ENCODE peak calls at places on chromosome X, in eight cellular contexts. One of them, this sample, is unnamed.

GRCh38 chrX:41758391-41758790 is 34.4 kb downstream of the GPR82 start:
- DNase-seq in fibroblast of pulmonary artery: peak
- DNase-seq in tibial nerve: no peak
- DNase-seq in PC-3: no peak
- DNase-seq in A549: no peak
- DNase-seq in lung: no peak
- DNase-seq in CD4-positive, alpha-beta T cell: no peak
- DNase-seq in Calu3: no peak
- DNase-seq in this sample: no peak

GRCh38 chrX:72604112-72604511 is 31.5 kb upstream of the HDAC8 start:
- DNase-seq in fibroblast of pulmonary artery: no peak
- DNase-seq in tibial nerve: no peak
- DNase-seq in PC-3: no peak
- DNase-seq in A549: no peak
- DNase-seq in lung: no peak
- DNase-seq in CD4-positive, alpha-beta T cell: no peak
- DNase-seq in Calu3: no peak
- DNase-seq in this sample: no peak

GRCh38 chrX:21382715-21383114 is 8.5 kb downstream of the CNKSR2 start:
- DNase-seq in fibroblast of pulmonary artery: peak
- DNase-seq in tibial nerve: no peak
- DNase-seq in PC-3: peak
- DNase-seq in A549: peak
- DNase-seq in lung: no peak
- DNase-seq in CD4-positive, alpha-beta T cell: no peak
- DNase-seq in Calu3: no peak
- DNase-seq in this sample: no peak

GRCh38 chrX:133468081-133468480 is 52.8 kb upstream of the GPC4 start:
- DNase-seq in fibroblast of pulmonary artery: no peak
- DNase-seq in tibial nerve: no peak
- DNase-seq in PC-3: no peak
- DNase-seq in A549: no peak
- DNase-seq in lung: no peak
- DNase-seq in CD4-positive, alpha-beta T cell: no peak
- DNase-seq in Calu3: peak
- DNase-seq in this sample: no peak

GRCh38 chrX:151505796-151506195 is 57.7 kb upstream of the PASD1 start:
- DNase-seq in fibroblast of pulmonary artery: no peak
- DNase-seq in tibial nerve: peak
- DNase-seq in PC-3: peak
- DNase-seq in A549: peak
- DNase-seq in lung: no peak
- DNase-seq in CD4-positive, alpha-beta T cell: no peak
- DNase-seq in Calu3: peak
- DNase-seq in this sample: peak

GRCh38 chrX:139739138-139739537 is 31.2 kb upstream of the MCF2 start:
- DNase-seq in fibroblast of pulmonary artery: peak
- DNase-seq in tibial nerve: no peak
- DNase-seq in PC-3: peak
- DNase-seq in A549: no peak
- DNase-seq in lung: no peak
- DNase-seq in CD4-positive, alpha-beta T cell: no peak
- DNase-seq in Calu3: no peak
- DNase-seq in this sample: peak

GRCh38 chrX:15956684-15957083 is 102.1 kb upstream of the AP1S2 start:
- DNase-seq in fibroblast of pulmonary artery: peak
- DNase-seq in tibial nerve: no peak
- DNase-seq in PC-3: peak
- DNase-seq in A549: no peak
- DNase-seq in lung: no peak
- DNase-seq in CD4-positive, alpha-beta T cell: no peak
- DNase-seq in Calu3: no peak
- DNase-seq in this sample: peak

GRCh38 chrX:20362268-20363002 is 95.7 kb upstream of the RPS6KA3 start:
- DNase-seq in fibroblast of pulmonary artery: peak
- DNase-seq in tibial nerve: peak
- DNase-seq in PC-3: peak
- DNase-seq in A549: peak
- DNase-seq in lung: peak
- DNase-seq in CD4-positive, alpha-beta T cell: no peak
- DNase-seq in Calu3: peak
- DNase-seq in this sample: peak

GRCh38 chrX:145003443-145003842 is 243.9 kb upstream of the SPANXN1 start:
- DNase-seq in fibroblast of pulmonary artery: no peak
- DNase-seq in tibial nerve: no peak
- DNase-seq in PC-3: peak
- DNase-seq in A549: no peak
- DNase-seq in lung: no peak
- DNase-seq in CD4-positive, alpha-beta T cell: no peak
- DNase-seq in Calu3: no peak
- DNase-seq in this sample: no peak

GRCh38 chrX:45771560-45772340 is 571.1 kb upstream of the DIPK2B start:
- DNase-seq in fibroblast of pulmonary artery: peak
- DNase-seq in tibial nerve: no peak
- DNase-seq in PC-3: peak
- DNase-seq in A549: no peak
- DNase-seq in lung: no peak
- DNase-seq in CD4-positive, alpha-beta T cell: peak
- DNase-seq in Calu3: peak
- DNase-seq in this sample: peak

GRCh38 chrX:8848921-8849320 is 47.7 kb upstream of the FAM9A start:
- DNase-seq in fibroblast of pulmonary artery: peak
- DNase-seq in tibial nerve: no peak
- DNase-seq in PC-3: peak
- DNase-seq in A549: no peak
- DNase-seq in lung: no peak
- DNase-seq in CD4-positive, alpha-beta T cell: no peak
- DNase-seq in Calu3: no peak
- DNase-seq in this sample: peak

GRCh38 chrX:136767104-136767941 is 13.4 kb downstream of the ARHGEF6 start:
- DNase-seq in fibroblast of pulmonary artery: peak
- DNase-seq in tibial nerve: peak
- DNase-seq in PC-3: peak
- DNase-seq in A549: peak
- DNase-seq in lung: peak
- DNase-seq in CD4-positive, alpha-beta T cell: no peak
- DNase-seq in Calu3: peak
- DNase-seq in this sample: peak

GRCh38 chrX:10648608-10649007 is 28.2 kb upstream of the MID1 start:
- DNase-seq in fibroblast of pulmonary artery: peak
- DNase-seq in tibial nerve: no peak
- DNase-seq in PC-3: no peak
- DNase-seq in A549: no peak
- DNase-seq in lung: no peak
- DNase-seq in CD4-positive, alpha-beta T cell: no peak
- DNase-seq in Calu3: no peak
- DNase-seq in this sample: no peak

GRCh38 chrX:69323786-69324720 is 158.8 kb upstream of the PJA1 start:
- DNase-seq in fibroblast of pulmonary artery: no peak
- DNase-seq in tibial nerve: no peak
- DNase-seq in PC-3: no peak
- DNase-seq in A549: no peak
- DNase-seq in lung: no peak
- DNase-seq in CD4-positive, alpha-beta T cell: no peak
- DNase-seq in Calu3: no peak
- DNase-seq in this sample: no peak

GRCh38 chrX:129678176-129678880 is 23.6 kb upstream of the APLN start:
- DNase-seq in fibroblast of pulmonary artery: no peak
- DNase-seq in tibial nerve: no peak
- DNase-seq in PC-3: peak
- DNase-seq in A549: peak
- DNase-seq in lung: peak
- DNase-seq in CD4-positive, alpha-beta T cell: peak
- DNase-seq in Calu3: peak
- DNase-seq in this sample: no peak

GRCh38 chrX:1462110-1462509 is 9.4 kb upstream of the ASMTL start:
- DNase-seq in fibroblast of pulmonary artery: no peak
- DNase-seq in tibial nerve: no peak
- DNase-seq in PC-3: no peak
- DNase-seq in A549: no peak
- DNase-seq in lung: no peak
- DNase-seq in CD4-positive, alpha-beta T cell: no peak
- DNase-seq in Calu3: no peak
- DNase-seq in this sample: no peak

GRCh38 chrX:40864972-40865371 is 129.6 kb upstream of the MED14 start:
- DNase-seq in fibroblast of pulmonary artery: peak
- DNase-seq in tibial nerve: no peak
- DNase-seq in PC-3: no peak
- DNase-seq in A549: no peak
- DNase-seq in lung: no peak
- DNase-seq in CD4-positive, alpha-beta T cell: no peak
- DNase-seq in Calu3: no peak
- DNase-seq in this sample: peak

GRCh38 chrX:3044671-3045070 is 3.4 kb downstream of the ARSF start:
- DNase-seq in fibroblast of pulmonary artery: no peak
- DNase-seq in tibial nerve: no peak
- DNase-seq in PC-3: no peak
- DNase-seq in A549: no peak
- DNase-seq in lung: no peak
- DNase-seq in CD4-positive, alpha-beta T cell: no peak
- DNase-seq in Calu3: no peak
- DNase-seq in this sample: no peak

GRCh38 chrX:71214604-71215334 is 8.3 kb upstream of the GJB1 start:
- DNase-seq in fibroblast of pulmonary artery: no peak
- DNase-seq in tibial nerve: no peak
- DNase-seq in PC-3: no peak
- DNase-seq in A549: no peak
- DNase-seq in lung: no peak
- DNase-seq in CD4-positive, alpha-beta T cell: no peak
- DNase-seq in Calu3: peak
- DNase-seq in this sample: no peak

GRCh38 chrX:31154941-31155340 is 83.1 kb upstream of the FTHL17 start:
- DNase-seq in fibroblast of pulmonary artery: no peak
- DNase-seq in tibial nerve: no peak
- DNase-seq in PC-3: no peak
- DNase-seq in A549: no peak
- DNase-seq in lung: no peak
- DNase-seq in CD4-positive, alpha-beta T cell: no peak
- DNase-seq in Calu3: no peak
- DNase-seq in this sample: no peak

DNA sequence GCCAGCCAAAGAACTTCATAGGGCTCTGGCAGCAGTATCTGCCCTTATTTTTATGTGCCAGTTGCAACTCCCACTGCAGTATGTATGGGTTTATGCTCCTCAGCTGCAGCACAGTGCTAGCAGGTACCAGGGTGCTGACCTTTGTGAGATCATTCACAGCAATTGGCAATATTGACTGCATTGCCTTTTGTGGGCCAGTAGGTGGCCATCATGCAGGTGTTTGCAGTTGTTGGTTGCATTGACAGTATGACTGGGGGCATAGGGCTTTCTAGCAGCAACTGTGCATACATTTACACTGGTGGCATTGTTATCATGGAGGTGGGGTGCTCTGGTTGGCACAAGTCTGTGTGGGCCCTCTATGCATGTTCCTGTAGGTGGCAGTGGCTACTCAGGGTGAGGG is 42.5 kb downstream of the FAAH2 start:
- DNase-seq in fibroblast of pulmonary artery: no peak
- DNase-seq in tibial nerve: no peak
- DNase-seq in PC-3: peak
- DNase-seq in A549: peak
- DNase-seq in lung: no peak
- DNase-seq in CD4-positive, alpha-beta T cell: no peak
- DNase-seq in Calu3: no peak
- DNase-seq in this sample: peak
- TF ChIP-seq CTCF in fibroblast of pulmonary artery: no peak
- TF ChIP-seq CTCF in tibial nerve: no peak
- TF ChIP-seq CTCF in PC-3: peak
- TF ChIP-seq CTCF in A549: no peak
- TF ChIP-seq CTCF in lung: no peak
- TF ChIP-seq CTCF in CD4-positive, alpha-beta T cell: no peak
- TF ChIP-seq CTCF in Calu3: no peak
- TF ChIP-seq CTCF in this sample: no peak

GRCh38 chrX:11702420-11702819 is 36.7 kb upstream of the ARHGAP6 start:
- DNase-seq in fibroblast of pulmonary artery: no peak
- DNase-seq in tibial nerve: no peak
- DNase-seq in PC-3: no peak
- DNase-seq in A549: no peak
- DNase-seq in lung: no peak
- DNase-seq in CD4-positive, alpha-beta T cell: no peak
- DNase-seq in Calu3: no peak
- DNase-seq in this sample: no peak
- TF ChIP-seq CTCF in fibroblast of pulmonary artery: no peak
- TF ChIP-seq CTCF in tibial nerve: no peak
- TF ChIP-seq CTCF in PC-3: no peak
- TF ChIP-seq CTCF in A549: no peak
- TF ChIP-seq CTCF in lung: no peak
- TF ChIP-seq CTCF in CD4-positive, alpha-beta T cell: no peak
- TF ChIP-seq CTCF in Calu3: no peak
- TF ChIP-seq CTCF in this sample: no peak

DNA sequence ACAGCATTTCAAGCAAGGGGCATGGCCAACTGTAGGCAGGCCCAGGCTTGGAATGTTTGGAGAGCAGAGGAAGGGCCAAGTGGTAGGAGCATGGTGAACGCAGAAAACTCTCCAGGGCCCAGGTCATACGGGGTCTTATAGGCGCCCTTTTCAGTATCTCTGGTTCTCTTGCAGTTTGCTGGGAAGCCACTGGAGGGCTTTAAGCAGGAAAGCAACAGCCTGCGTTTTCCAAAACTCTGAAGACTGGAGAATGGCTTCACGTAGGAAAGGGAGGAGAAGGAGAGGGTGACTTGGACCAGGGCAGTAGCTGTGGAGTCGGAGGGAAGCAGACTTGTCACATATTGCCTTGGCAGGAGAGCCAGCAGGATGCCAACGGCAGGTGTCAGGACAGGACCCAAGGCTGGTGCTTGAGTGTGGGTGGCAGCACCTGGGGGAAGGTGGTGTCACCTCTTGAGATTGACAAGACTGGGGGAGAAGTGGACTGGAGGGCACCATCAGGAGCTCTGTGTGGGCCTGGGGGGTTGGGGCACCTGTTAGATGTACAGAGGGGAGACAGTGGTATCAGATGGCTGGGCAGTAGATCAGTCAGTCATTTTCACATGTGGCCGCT is 21.9 kb downstream of the TKTL1 start:
- DNase-seq in fibroblast of pulmonary artery: peak
- DNase-seq in tibial nerve: peak
- DNase-seq in PC-3: peak
- DNase-seq in A549: peak
- DNase-seq in lung: no peak
- DNase-seq in CD4-positive, alpha-beta T cell: no peak
- DNase-seq in Calu3: peak
- DNase-seq in this sample: peak
- TF ChIP-seq CTCF in fibroblast of pulmonary artery: peak
- TF ChIP-seq CTCF in tibial nerve: peak
- TF ChIP-seq CTCF in PC-3: peak
- TF ChIP-seq CTCF in A549: no peak
- TF ChIP-seq CTCF in lung: peak
- TF ChIP-seq CTCF in CD4-positive, alpha-beta T cell: peak
- TF ChIP-seq CTCF in Calu3: no peak
- TF ChIP-seq CTCF in this sample: peak

DNA sequence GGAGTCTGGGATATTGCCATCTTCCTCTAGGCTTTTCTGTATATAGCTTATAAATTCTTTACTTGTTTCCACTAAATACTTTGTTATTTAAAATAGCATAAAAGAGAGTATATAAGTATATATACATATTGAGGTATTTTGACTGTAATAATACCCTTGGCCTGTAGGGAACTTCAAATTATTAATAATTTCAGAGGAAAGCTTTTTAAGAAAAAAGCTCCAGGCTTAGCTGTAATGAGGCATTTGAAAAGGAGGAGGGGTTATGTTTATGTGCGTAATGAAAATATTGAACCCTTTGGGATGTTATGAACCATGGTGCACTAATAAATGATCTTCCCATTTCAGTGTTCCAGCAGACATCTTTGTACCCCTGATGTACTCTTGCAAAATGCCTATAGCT is 578.1 kb downstream of the RPA4 start:
- DNase-seq in fibroblast of pulmonary artery: no peak
- DNase-seq in tibial nerve: no peak
- DNase-seq in PC-3: no peak
- DNase-seq in A549: no peak
- DNase-seq in lung: no peak
- DNase-seq in CD4-positive, alpha-beta T cell: no peak
- DNase-seq in Calu3: no peak
- DNase-seq in this sample: no peak
- TF ChIP-seq CTCF in fibroblast of pulmonary artery: no peak
- TF ChIP-seq CTCF in tibial nerve: no peak
- TF ChIP-seq CTCF in PC-3: no peak
- TF ChIP-seq CTCF in A549: no peak
- TF ChIP-seq CTCF in lung: no peak
- TF ChIP-seq CTCF in CD4-positive, alpha-beta T cell: no peak
- TF ChIP-seq CTCF in Calu3: no peak
- TF ChIP-seq CTCF in this sample: no peak

This sample was measured in epithelial cell of esophagus.